ENCODE peak calls at places on chromosome 19, in five cellular contexts. O is A549; C is body of pancreas; E is CD4-positive, CD25-positive, alpha-beta regulatory T cell; A is heart right ventricle. Y is an unnamed sample.

GRCh38 chr19:34692541-34692940 is 15.1 kb downstream of the ZNF302 start:
- DNase-seq in O (no peak), E (no peak), C (no peak), A (no peak), Y (no peak)

GRCh38 chr19:18488838-18489626 is 32.8 kb downstream of the ELL start:
- DNase-seq in E (no peak), O (peak), C (peak), A (no peak), Y (no peak)

GRCh38 chr19:38019427-38019724 is 112.4 kb downstream of the SIPA1L3 start:
- DNase-seq in A (no peak), C (no peak), O (no peak), E (no peak), Y (no peak)

GRCh38 chr19:23716792-23717191 is 29.8 kb upstream of the ZNF675 start:
- DNase-seq in C (no peak), O (no peak), E (no peak), A (no peak), Y (no peak)

GRCh38 chr19:35828694-35829301 is 16.2 kb upstream of the PRODH2 start:
- DNase-seq in E (peak), O (peak), C (peak), A (peak), Y (peak)

GRCh38 chr19:48292798-48293197 is 22.9 kb downstream of the ZNF114 start:
- DNase-seq in O (peak), C (no peak), E (no peak), A (no peak), Y (peak)

GRCh38 chr19:17575871-17576757 is 20.7 kb downstream of the COLGALT1 start:
- DNase-seq in E (no peak), C (no peak), O (peak), A (no peak), Y (no peak)

GRCh38 chr19:46428278-46429141 is at the start of gene PNMA8C:
- DNase-seq in A (peak), O (peak), C (peak), E (peak), Y (peak)

GRCh38 chr19:30371960-30372824 is at the start of gene ZNF536:
- DNase-seq in C (no peak), O (no peak), E (no peak), A (no peak), Y (no peak)

GRCh38 chr19:19540707-19541515 is 2.8 kb downstream of the CILP2 start:
- DNase-seq in C (peak), E (peak), O (peak), A (no peak), Y (no peak)

GRCh38 chr19:2332341-2333026 is 4.0 kb downstream of the SPPL2B start:
- DNase-seq in O (no peak), C (no peak), E (peak), A (no peak), Y (no peak)

GRCh38 chr19:14368011-14368513 is 13.2 kb upstream of the ADGRE5 start:
- DNase-seq in O (no peak), E (peak), C (no peak), A (no peak), Y (no peak)

GRCh38 chr19:42422576-42423461 is 4.4 kb downstream of the LIPE start:
- DNase-seq in E (peak), O (no peak), C (no peak), A (peak), Y (peak)

GRCh38 chr19:35702223-35703012 is 1.9 kb upstream of the ZBTB32 start:
- DNase-seq in O (peak), C (peak), E (peak), A (peak), Y (peak)

GRCh38 chr19:13373599-13373998 is 132.7 kb downstream of the CACNA1A start:
- DNase-seq in A (no peak), E (no peak), O (no peak), C (no peak), Y (no peak)

GRCh38 chr19:12090807-12091206 is 26.3 kb downstream of the ZNF844 start:
- DNase-seq in E (peak), A (peak), O (no peak), C (peak), Y (no peak)

GRCh38 chr19:1580382-1580781 is 12.3 kb upstream of the MEX3D start:
- DNase-seq in A (no peak), E (no peak), O (no peak), C (no peak), Y (no peak)

GRCh38 chr19:31496076-31496475 is 146.8 kb upstream of the TSHZ3 start:
- DNase-seq in O (no peak), E (no peak), C (no peak), A (no peak), Y (peak)

GRCh38 chr19:49469828-49470614 is 4.0 kb upstream of the FLT3LG start:
- DNase-seq in A (no peak), C (no peak), E (peak), O (peak), Y (no peak)

GRCh38 chr19:39038098-39038497 is 5.7 kb upstream of the FBXO27 start:
- DNase-seq in A (no peak), E (no peak), O (peak), C (peak), Y (no peak)

GRCh38 chr19:1189419-1189818 is 15.4 kb upstream of the SBNO2 start:
- DNase-seq in A (no peak), C (no peak), O (peak), E (no peak), Y (no peak)

GRCh38 chr19:5913739-5914357 is at the start of gene CAPS:
- DNase-seq in O (peak), A (no peak), E (no peak), C (peak), Y (peak)

GRCh38 chr19:5916201-5916708 is 2.2 kb downstream of the CAPS start:
- DNase-seq in O (no peak), A (no peak), E (no peak), C (no peak), Y (no peak)

GRCh38 chr19:5915782-5916165 is 1.7 kb downstream of the CAPS start:
- DNase-seq in A (no peak), E (no peak), O (no peak), C (no peak), Y (no peak)

GRCh38 chr19:5914946-5915781 is 1.1 kb downstream of the CAPS start:
- DNase-seq in A (no peak), C (peak), E (no peak), O (no peak), Y (no peak)

DNA sequence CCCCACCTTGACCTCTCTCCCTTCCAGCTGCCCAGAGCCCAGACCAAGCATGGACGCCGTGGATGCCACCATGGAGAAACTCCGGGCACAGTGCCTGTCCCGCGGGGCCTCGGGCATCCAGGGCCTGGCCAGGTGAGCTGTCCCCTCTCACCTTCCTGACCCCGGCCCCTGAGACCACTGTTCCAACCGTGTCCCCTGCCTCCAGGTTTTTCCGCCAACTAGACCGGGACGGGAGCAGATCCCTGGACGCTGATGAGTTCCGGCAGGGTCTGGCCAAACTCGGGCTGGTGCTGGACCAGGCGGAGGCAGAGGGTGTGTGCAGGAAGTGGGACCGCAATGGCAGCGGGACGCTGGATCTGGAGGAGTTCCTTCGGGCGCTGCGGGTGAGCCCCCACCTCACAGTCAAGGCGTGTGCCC is 312 bp downstream of the CAPS start:
- DNase-seq in A (no peak), C (no peak), O (no peak), E (no peak), Y (no peak)
- H3K4me3 ChIP-seq in A (no peak), C (no peak), O (no peak), E (no peak), Y (no peak)

GRCh38 chr19:33685541-33685940 is 63.8 kb downstream of the CHST8 start:
- DNase-seq in C (no peak), A (no peak), O (no peak), E (no peak), Y (peak)
- H3K4me3 ChIP-seq in C (no peak), A (no peak), O (no peak), E (no peak), Y (no peak)

GRCh38 chr19:57324992-57325391 is 4.7 kb downstream of the ZNF543 start:
- DNase-seq in O (no peak), A (no peak), E (no peak), C (no peak), Y (no peak)

GRCh38 chr19:57319869-57320179 is 448 bp upstream of the ZNF543 start:
- DNase-seq in C (no peak), E (no peak), O (no peak), A (no peak), Y (no peak)

GRCh38 chr19:57320180-57321084 is at the start of gene ZNF543:
- DNase-seq in C (peak), E (peak), A (peak), O (peak), Y (peak)

GRCh38 chr19:57321164-57321563 is 892 bp downstream of the ZNF543 start:
- DNase-seq in O (no peak), A (no peak), C (no peak), E (no peak), Y (no peak)

DNA sequence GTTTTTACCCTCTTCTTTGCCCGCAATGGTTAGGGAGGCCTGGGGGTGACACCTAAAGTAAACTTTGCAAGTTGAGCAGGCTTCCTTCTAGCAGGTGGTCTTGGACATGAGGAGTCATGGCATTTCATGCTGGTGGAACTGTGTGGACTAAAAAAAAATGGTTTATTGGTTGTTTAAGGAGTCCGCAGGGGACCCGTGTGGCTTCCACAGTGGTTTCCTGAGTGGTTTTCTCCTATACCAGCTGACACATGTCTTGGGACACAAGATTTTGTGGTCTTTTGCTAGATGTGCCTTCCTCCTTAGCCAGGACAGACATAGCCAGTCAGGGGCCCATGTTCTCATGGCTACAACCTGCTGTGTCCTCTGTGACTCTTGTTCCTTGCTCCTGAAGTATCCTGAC is 1.5 kb downstream of the ZNF543 start:
- DNase-seq in C (no peak), A (no peak), E (no peak), O (no peak), Y (no peak)
- H3K4me3 ChIP-seq in C (no peak), A (peak), E (peak), O (no peak), Y (peak)

GRCh38 chr19:43501661-43502418 is 2.7 kb downstream of the PHLDB3 start:
- DNase-seq in C (no peak), E (no peak), O (no peak), A (no peak), Y (no peak)
- H3K4me3 ChIP-seq in C (no peak), E (no peak), O (no peak), A (peak), Y (no peak)

GRCh38 chr19:55660404-55660803 is 5.6 kb downstream of the U2AF2 start:
- DNase-seq in A (no peak), C (no peak), E (no peak), O (no peak), Y (no peak)

GRCh38 chr19:55658846-55659459 is 4.1 kb downstream of the U2AF2 start:
- DNase-seq in C (no peak), E (no peak), O (no peak), A (no peak), Y (no peak)

GRCh38 chr19:55660991-55661390 is 6.2 kb downstream of the U2AF2 start:
- DNase-seq in E (no peak), A (no peak), C (no peak), O (no peak), Y (no peak)

GRCh38 chr19:55661826-55662225 is 7.0 kb downstream of the U2AF2 start:
- DNase-seq in C (no peak), A (no peak), E (no peak), O (no peak), Y (no peak)

GRCh38 chr19:55659822-55660221 is 5.0 kb downstream of the U2AF2 start:
- DNase-seq in E (no peak), O (no peak), C (no peak), A (no peak), Y (no peak)
- H3K4me3 ChIP-seq in E (no peak), O (no peak), C (no peak), A (no peak), Y (no peak)

GRCh38 chr19:7292352-7292949 is 1.8 kb downstream of the INSR start:
- DNase-seq in E (no peak), O (no peak), A (no peak), C (no peak), Y (no peak)
- H3K4me3 ChIP-seq in E (no peak), O (no peak), A (peak), C (peak), Y (no peak)